ENCODE peak calls at places on chromosomes 7 and 10, in five cellular contexts. X is activated CD8-positive, alpha-beta memory T cell treated with anti-CD3 and anti-CD28 coated beads for 24 hours; F is HEK293T; R is NCI-H187 treated with DMSO at 0.1 percent for 48 hours; N is upper lobe of right lung. H is an unnamed sample.

GRCh38 chr10:47376522-47377220 is 7.4 kb downstream of the ZNF488 start:
- DNase-seq in X (peak), F (no peak), R (no peak), N (no peak), H (peak)

GRCh38 chr7:151204383-151205032 is 5.8 kb downstream of the H2BK1 start:
- DNase-seq in X (no peak), F (no peak), R (no peak), N (no peak), H (no peak)

GRCh38 chr10:132224343-132225072 is 37.8 kb downstream of the DPYSL4 start:
- DNase-seq in X (no peak), F (no peak), R (no peak), N (no peak), H (no peak)

GRCh38 chr7:92119213-92119759 is 15.0 kb downstream of the CYP51A1 start:
- DNase-seq in X (no peak), F (no peak), R (no peak), N (no peak), H (no peak)

GRCh38 chr7:65946895-65947294 is 35.1 kb downstream of the GUSB start:
- DNase-seq in X (no peak), F (no peak), R (no peak), N (no peak), H (no peak)

GRCh38 chr10:28892818-28893547 is 215.7 kb downstream of the BAMBI start:
- DNase-seq in X (no peak), F (no peak), R (no peak), N (no peak), H (no peak)

GRCh38 chr10:17023386-17024298 is 106.0 kb downstream of the CUBN start:
- DNase-seq in X (peak), F (no peak), R (no peak), N (no peak), H (no peak)

GRCh38 chr7:132480534-132480933 is 95.7 kb downstream of the PLXNA4 start:
- DNase-seq in X (no peak), F (no peak), R (peak), N (peak), H (no peak)

GRCh38 chr7:3922175-3922635 is 621.2 kb downstream of the SDK1 start:
- DNase-seq in X (no peak), F (peak), R (no peak), N (no peak), H (no peak)

GRCh38 chr7:77696643-77697534 is 630 bp downstream of the RSBN1L start:
- DNase-seq in X (peak), F (peak), R (no peak), N (peak), H (peak)

GRCh38 chr10:123512881-123513822 is 153.0 kb upstream of the GPR26 start:
- DNase-seq in X (no peak), F (no peak), R (no peak), N (no peak), H (no peak)

GRCh38 chr10:113454341-113455061 is 98.4 kb upstream of the HABP2 start:
- DNase-seq in X (no peak), F (peak), R (no peak), N (peak), H (no peak)

H was measured in type B pancreatic cell.